ENCODE peak calls at places on chromosomes 6 and 20, in ten cellular contexts. U is HepG2; Z is small intestine; Q is lower lobe of right lung; X is pancreas; H is thoracic aorta; F is naive thymus-derived CD4-positive, alpha-beta T cell; G is stomach; B is psoas muscle; C is right lobe of liver. M is an unnamed sample.
A peak's percentile ranks its signal among the peaks of the same experiment; 100 is the strongest.

GRCh38 chr20:62045529-62046277 is 20.0 kb downstream of the TAF4 start:
- DNase-seq in U (no peak), Z (no peak), Q (peak; percentile 19), X (no peak), H (no peak), F (no peak), G (no peak), B (no peak), C (no peak), M (no peak)

GRCh38 chr20:35307666-35308653 is 15.7 kb upstream of the FAM83C start:
- DNase-seq in U (no peak), Z (no peak), Q (no peak), X (no peak), H (peak; percentile 35), F (no peak), G (peak; percentile 74), B (peak; percentile 71), C (peak; percentile 95), M (no peak)

GRCh38 chr6:131015630-131016263 is 47.3 kb downstream of the EPB41L2 start:
- DNase-seq in U (no peak), Z (no peak), Q (no peak), X (no peak), H (no peak), F (no peak), G (no peak), B (no peak), C (no peak), M (no peak)

GRCh38 chr20:32578840-32579239 is 6.3 kb downstream of the NOL4L start:
- DNase-seq in U (no peak), Z (no peak), Q (no peak), X (no peak), H (no peak), F (no peak), G (no peak), B (no peak), C (no peak), M (no peak)

GRCh38 chr6:111997078-111997862 is 56.6 kb upstream of the CCN6 start:
- DNase-seq in U (peak; percentile 71), Z (peak; percentile 73), Q (peak; percentile 83), X (peak; percentile 71), H (peak; percentile 32), F (peak; percentile 73), G (peak; percentile 82), B (peak; percentile 78), C (peak; percentile 79), M (peak; percentile 73)

GRCh38 chr20:54320148-54320607 is 112.3 kb downstream of the PFDN4 start:
- DNase-seq in U (no peak), Z (no peak), Q (no peak), X (no peak), H (no peak), F (no peak), G (no peak), B (no peak), C (no peak), M (no peak)

GRCh38 chr20:1134836-1135235 is 16.4 kb downstream of the PSMF1 start:
- DNase-seq in U (no peak), Z (no peak), Q (no peak), X (no peak), H (no peak), F (no peak), G (no peak), B (no peak), C (no peak), M (no peak)

GRCh38 chr6:92109256-92109655 is 1310.1 kb downstream of the EPHA7 start:
- DNase-seq in U (no peak), Z (no peak), Q (peak; percentile 42), X (no peak), H (no peak), F (no peak), G (no peak), B (no peak), C (no peak), M (no peak)

GRCh38 chr6:46990031-46990644 is 52.0 kb downstream of the ADGRF1 start:
- DNase-seq in U (no peak), Z (peak; percentile 20), Q (no peak), X (no peak), H (no peak), F (no peak), G (no peak), B (peak; percentile 16), C (no peak), M (no peak)

GRCh38 chr6:170021579-170021978 is 269.3 kb downstream of the DLL1 start:
- DNase-seq in U (no peak), Z (no peak), Q (no peak), X (no peak), H (no peak), F (no peak), G (peak; percentile 15), B (no peak), C (peak; percentile 11), M (no peak)

GRCh38 chr20:13517801-13518200 is 120.9 kb downstream of the TASP1 start:
- DNase-seq in U (no peak), Z (no peak), Q (no peak), X (no peak), H (no peak), F (no peak), G (no peak), B (no peak), C (no peak), M (no peak)

GRCh38 chr20:36818831-36819230 is 45.3 kb upstream of the DSN1 start:
- DNase-seq in U (no peak), Z (no peak), Q (no peak), X (no peak), H (no peak), F (no peak), G (no peak), B (no peak), C (no peak), M (no peak)

GRCh38 chr20:10893331-10893730 is 219.5 kb upstream of the JAG1 start:
- DNase-seq in U (no peak), Z (no peak), Q (no peak), X (no peak), H (no peak), F (no peak), G (no peak), B (no peak), C (no peak), M (no peak)

GRCh38 chr6:149445573-149445972 is 39.2 kb downstream of the ZC3H12D start:
- DNase-seq in U (no peak), Z (no peak), Q (no peak), X (no peak), H (no peak), F (no peak), G (no peak), B (no peak), C (peak; percentile 22), M (no peak)

DNA sequence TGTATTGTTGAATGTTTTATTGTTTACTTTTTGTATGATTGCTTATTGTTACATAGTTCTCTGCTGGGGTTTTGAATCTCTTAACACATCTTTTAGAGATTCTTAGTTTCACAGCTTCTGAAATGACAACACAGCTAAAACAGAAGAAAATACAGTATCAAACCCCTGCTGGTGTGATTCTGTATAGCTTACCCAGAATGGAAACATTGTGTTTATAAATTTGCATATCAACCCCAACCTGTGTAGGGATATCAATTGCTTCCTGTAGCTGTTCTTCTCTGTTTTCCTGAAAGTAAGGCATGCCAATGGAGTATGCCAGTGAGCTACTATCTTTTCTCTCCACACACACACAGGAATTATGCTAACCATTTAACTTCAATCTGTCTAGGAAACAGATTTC is 64.3 kb upstream of the ID4 start:
- DNase-seq in U (no peak), Z (no peak), Q (no peak), X (no peak), H (no peak), F (no peak), G (no peak), B (no peak), C (no peak), M (no peak)
- H3K27ac ChIP-seq in U (no peak overlapping the region), Z (no peak overlapping the region), Q (no peak overlapping the region), X (no peak overlapping the region), H (no peak overlapping the region), F (no peak overlapping the region), G (no peak overlapping the region), B (no peak overlapping the region), C (no peak overlapping the region), M (no peak overlapping the region)

DNA sequence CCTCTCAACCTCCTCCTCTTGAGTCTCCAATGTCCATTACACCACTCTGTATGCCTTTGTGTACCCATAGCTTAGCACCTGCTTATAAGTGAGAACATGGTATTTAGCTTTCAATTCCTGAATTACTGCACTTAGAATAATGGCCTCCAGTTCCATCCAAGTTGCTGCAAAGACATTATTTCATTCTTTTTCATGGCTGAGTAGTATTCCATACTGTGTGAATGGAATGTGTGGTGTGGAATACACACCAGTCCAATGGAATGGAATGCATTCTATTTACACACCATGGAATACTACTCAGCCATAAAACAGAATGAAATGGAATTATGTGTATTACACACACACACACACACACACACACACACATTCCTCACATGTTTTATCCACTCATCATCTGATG is 116.1 kb downstream of the BACH2 start:
- DNase-seq in U (no peak), Z (no peak), Q (no peak), X (no peak), H (no peak), F (no peak), G (no peak), B (no peak), C (no peak), M (no peak)
- H3K4me1 ChIP-seq in U (no peaks in the 10 kb centered on the region), Z (no peaks in the 10 kb centered on the region), Q (peaks cover 47% of the 10 kb centered on the region), X (peaks cover 38% of the 10 kb centered on the region), H (peaks cover 56% of the 10 kb centered on the region), F (no peaks in the 10 kb centered on the region), G (peaks cover 10% of the 10 kb centered on the region), B (peaks cover 49% of the 10 kb centered on the region), C (peaks cover 8% of the 10 kb centered on the region), M (peaks cover 6% of the 10 kb centered on the region)

GRCh38 chr6:21807299-21807698 is 213.7 kb downstream of the SOX4 start:
- DNase-seq in U (no peak), Z (no peak), Q (no peak), X (no peak), H (no peak), F (no peak), G (no peak), B (no peak), C (no peak), M (no peak)

GRCh38 chr6:21804941-21805610 is 211.5 kb downstream of the SOX4 start:
- DNase-seq in U (no peak), Z (no peak), Q (no peak), X (no peak), H (no peak), F (no peak), G (no peak), B (no peak), C (no peak), M (no peak)

GRCh38 chr6:21811484-21811883 is 217.9 kb downstream of the SOX4 start:
- DNase-seq in U (no peak), Z (no peak), Q (no peak), X (no peak), H (no peak), F (no peak), G (no peak), B (no peak), C (no peak), M (no peak)

GRCh38 chr6:21808045-21808470 is 214.5 kb downstream of the SOX4 start:
- DNase-seq in U (no peak), Z (no peak), Q (no peak), X (no peak), H (peak; percentile 8), F (no peak), G (no peak), B (peak; percentile 17), C (no peak), M (peak; percentile 18)

GRCh38 chr6:21808551-21809181 is 215.1 kb downstream of the SOX4 start:
- DNase-seq in U (no peak), Z (peak; percentile 74), Q (no peak), X (no peak), H (no peak), F (no peak), G (no peak), B (no peak), C (no peak), M (peak; percentile 41)
- H3K27ac ChIP-seq in U (no peak overlapping the region), Z (no peak overlapping the region), Q (peak overlapping the region; percentile 56), X (no peak overlapping the region), H (peak overlapping the region; percentile 33), F (no peak overlapping the region), G (peak overlapping the region; percentile 39), B (peak overlapping the region; percentile 15), C (no peak overlapping the region), M (peak overlapping the region; percentile 57)

GRCh38 chr6:12653396-12653910 is 63.1 kb upstream of the PHACTR1 start:
- DNase-seq in U (no peak), Z (no peak), Q (no peak), X (no peak), H (no peak), F (no peak), G (no peak), B (no peak), C (no peak), M (no peak)
- H3K4me1 ChIP-seq in U (no peaks in the 10 kb centered on the region), Z (no peaks in the 10 kb centered on the region), Q (no peaks in the 10 kb centered on the region), X (peaks cover 6% of the 10 kb centered on the region), H (no peaks in the 10 kb centered on the region), F (no peaks in the 10 kb centered on the region), G (no peaks in the 10 kb centered on the region), B (no peaks in the 10 kb centered on the region), C (no peaks in the 10 kb centered on the region), M (no peaks in the 10 kb centered on the region)

M was measured in colonic mucosa.